ENCODE peak calls at places on chromosomes 12 and 14, in eight cellular contexts. J is pancreas, V is esophagus squamous epithelium, E is cardiac muscle cell, M is dorsolateral prefrontal cortex, R is A549, K is PC-3, F is ascending aorta. O is an unnamed sample.

GRCh38 chr14:35682802-35683201 is 126.3 kb downstream of the RALGAPA1 start:
- DNase-seq in J (no peak), V (no peak), E (no peak), M (no peak), R (no peak), K (no peak), F (no peak), O (no peak)

GRCh38 chr14:21768116-21768874 is 94.7 kb upstream of the OR4E1 start:
- DNase-seq in J (no peak), V (no peak), E (peak), M (no peak), R (peak), K (peak), F (no peak), O (no peak)

GRCh38 chr12:53623986-53624385 is 2.2 kb downstream of the ATF7 start:
- DNase-seq in J (no peak), V (no peak), E (peak), M (no peak), R (no peak), K (peak), F (no peak), O (peak)

GRCh38 chr14:89428163-89428523 is 11.1 kb upstream of the FOXN3 start:
- DNase-seq in J (no peak), V (no peak), E (no peak), M (no peak), R (no peak), K (no peak), F (no peak), O (no peak)

GRCh38 chr12:132357623-132358186 is 28.3 kb upstream of the GALNT9 start:
- DNase-seq in J (no peak), V (no peak), E (no peak), M (no peak), R (no peak), K (no peak), F (no peak), O (no peak)

GRCh38 chr12:110533607-110534006 is 31.5 kb downstream of the RAD9B start:
- DNase-seq in J (no peak), V (no peak), E (no peak), M (no peak), R (no peak), K (peak), F (no peak), O (no peak)

GRCh38 chr12:53564941-53565340 is 57.7 kb upstream of the NPFF start:
- DNase-seq in J (no peak), V (no peak), E (no peak), M (no peak), R (no peak), K (no peak), F (no peak), O (no peak)

GRCh38 chr14:91545946-91546716 is 36.0 kb upstream of the PPP4R3A start:
- DNase-seq in J (no peak), V (no peak), E (no peak), M (no peak), R (no peak), K (peak), F (no peak), O (no peak)

GRCh38 chr12:62481843-62482540 is 15.4 kb downstream of the MON2 start:
- DNase-seq in J (no peak), V (no peak), E (no peak), M (peak), R (no peak), K (no peak), F (no peak), O (no peak)

GRCh38 chr12:47415054-47415453 is 290.8 kb downstream of the RPAP3 start:
- DNase-seq in J (no peak), V (no peak), E (no peak), M (no peak), R (no peak), K (no peak), F (no peak), O (no peak)

GRCh38 chr12:47812797-47813490 is 6.8 kb downstream of the HDAC7 start:
- DNase-seq in J (peak), V (no peak), E (peak), M (peak), R (peak), K (peak), F (peak), O (peak)

GRCh38 chr12:27615331-27615891 is 80.8 kb upstream of the REP15 start:
- DNase-seq in J (no peak), V (no peak), E (peak), M (no peak), R (peak), K (peak), F (no peak), O (no peak)

GRCh38 chr14:101459392-101459900 is 101.8 kb upstream of the DIO3 start:
- DNase-seq in J (no peak), V (no peak), E (no peak), M (no peak), R (no peak), K (no peak), F (no peak), O (no peak)

DNA sequence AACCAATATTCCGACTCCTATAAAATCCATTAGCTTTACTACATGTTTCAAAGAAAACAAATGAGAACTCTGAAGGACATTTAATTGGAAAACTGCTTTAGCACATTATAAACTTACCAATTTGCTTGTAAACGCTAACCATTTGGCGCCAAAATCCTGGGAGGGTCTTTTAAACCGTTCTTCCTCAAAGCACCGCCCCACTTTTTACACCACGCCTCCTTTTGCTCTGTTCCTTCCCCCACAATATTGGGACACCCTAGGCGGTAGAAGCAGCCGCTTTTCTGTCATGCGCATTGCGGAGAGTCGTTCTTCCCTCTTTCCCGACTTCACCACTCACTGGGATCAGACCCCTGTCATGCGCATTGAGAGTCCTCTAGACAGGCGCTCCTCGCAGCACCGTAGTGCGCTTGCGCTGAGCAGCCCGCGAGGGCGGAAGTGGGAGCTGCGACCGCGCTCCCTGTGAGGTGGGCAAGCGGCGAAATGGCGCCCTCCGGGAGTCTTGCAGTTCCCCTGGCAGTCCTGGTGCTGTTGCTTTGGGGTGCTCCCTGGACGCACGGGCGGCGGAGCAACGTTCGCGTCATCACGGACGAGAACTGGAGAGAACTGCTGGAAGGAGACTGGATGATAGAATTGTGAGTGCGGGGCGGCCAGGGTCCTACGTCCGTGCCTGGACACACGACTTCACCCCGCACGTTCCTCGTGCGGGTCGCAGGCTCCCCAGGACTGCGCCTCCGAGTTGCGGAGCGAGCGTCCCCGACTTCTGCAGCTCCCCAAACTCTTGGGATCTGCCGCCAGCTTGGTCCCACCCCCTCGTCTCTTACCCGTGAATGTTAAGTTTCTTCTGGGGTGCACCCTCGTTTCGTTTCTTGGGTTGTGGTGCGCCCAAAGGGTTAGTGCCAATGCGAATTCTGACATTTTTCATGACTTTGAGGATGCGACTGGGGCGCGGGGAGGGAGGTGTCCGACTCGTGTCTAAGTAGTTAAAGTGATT is at the start of gene TMX1:
- DNase-seq in J (peak), V (peak), E (peak), M (peak), R (peak), K (peak), F (peak), O (peak)
- H3K27ac ChIP-seq in J (peak), V (peak), E (peak), M (peak), R (peak), K (peak), F (peak), O (peak)

DNA sequence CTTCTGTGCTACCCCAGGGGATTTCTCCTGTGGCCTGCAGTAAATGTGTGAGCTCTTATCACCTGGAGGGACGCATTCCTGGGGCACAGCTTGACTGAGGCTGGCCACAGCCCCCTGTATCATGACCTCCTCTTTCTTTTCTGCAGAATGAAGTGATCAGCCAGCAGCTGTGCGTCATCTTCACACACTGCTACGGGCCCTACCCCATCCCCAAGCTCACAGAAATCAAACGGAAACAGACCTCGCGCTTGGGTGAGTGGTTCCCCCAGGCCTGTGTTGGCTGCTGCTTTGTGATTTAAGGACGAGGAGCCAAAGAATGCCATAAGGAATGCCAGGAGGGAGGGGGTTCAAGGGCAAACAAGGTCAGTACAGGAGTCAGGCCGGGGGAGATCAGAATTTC is 50.5 kb upstream of the PWP1 start:
- DNase-seq in J (no peak), V (no peak), E (peak), M (no peak), R (no peak), K (no peak), F (no peak), O (no peak)
- H3K27ac ChIP-seq in J (no peak), V (no peak), E (no peak), M (no peak), R (no peak), K (no peak), F (no peak), O (no peak)

GRCh38 chr12:72574138-72574537 is 302.0 kb downstream of the TRHDE start:
- DNase-seq in J (no peak), V (no peak), E (no peak), M (no peak), R (no peak), K (peak), F (no peak), O (no peak)

GRCh38 chr12:72578327-72578726 is 306.2 kb downstream of the TRHDE start:
- DNase-seq in J (no peak), V (no peak), E (no peak), M (no peak), R (no peak), K (no peak), F (no peak), O (no peak)
- H3K27ac ChIP-seq in J (no peak), V (no peak), E (no peak), M (no peak), R (no peak), K (no peak), F (no peak), O (no peak)

GRCh38 chr12:126860210-126860609 is 1406.8 kb upstream of the TMEM132C start:
- DNase-seq in J (no peak), V (no peak), E (no peak), M (no peak), R (no peak), K (no peak), F (no peak), O (no peak)

GRCh38 chr12:126858586-126858985 is 1408.4 kb upstream of the TMEM132C start:
- DNase-seq in J (no peak), V (no peak), E (no peak), M (no peak), R (no peak), K (no peak), F (no peak), O (no peak)

GRCh38 chr12:126856958-126857357 is 1410.0 kb upstream of the TMEM132C start:
- DNase-seq in J (no peak), V (no peak), E (no peak), M (no peak), R (no peak), K (no peak), F (no peak), O (no peak)

GRCh38 chr12:126855768-126856167 is 1411.2 kb upstream of the TMEM132C start:
- DNase-seq in J (no peak), V (no peak), E (no peak), M (no peak), R (no peak), K (no peak), F (no peak), O (no peak)
- H3K27ac ChIP-seq in J (no peak), V (no peak), E (no peak), M (no peak), R (no peak), K (no peak), F (no peak), O (no peak)

GRCh38 chr12:120980800-120981368 is 2.5 kb downstream of the HNF1A start:
- DNase-seq in J (peak), V (no peak), E (no peak), M (no peak), R (peak), K (no peak), F (no peak), O (no peak)

GRCh38 chr12:120979862-120980696 is 1.7 kb downstream of the HNF1A start:
- DNase-seq in J (peak), V (no peak), E (peak), M (no peak), R (peak), K (no peak), F (no peak), O (no peak)

GRCh38 chr12:120978296-120979219 is at the start of gene HNF1A:
- DNase-seq in J (peak), V (no peak), E (no peak), M (no peak), R (peak), K (no peak), F (no peak), O (no peak)

GRCh38 chr12:120977531-120978295 is 630 bp upstream of the HNF1A start:
- DNase-seq in J (peak), V (no peak), E (no peak), M (no peak), R (no peak), K (no peak), F (no peak), O (no peak)

GRCh38 chr12:120979220-120979861 is 998 bp downstream of the HNF1A start:
- DNase-seq in J (peak), V (no peak), E (no peak), M (no peak), R (no peak), K (no peak), F (no peak), O (no peak)
- H3K27ac ChIP-seq in J (peak), V (no peak), E (no peak), M (no peak), R (peak), K (no peak), F (no peak), O (no peak)

GRCh38 chr12:97456792-97457191 is 5.8 kb upstream of the RMST start:
- DNase-seq in J (no peak), V (no peak), E (no peak), M (no peak), R (no peak), K (no peak), F (no peak), O (no peak)
- H3K27ac ChIP-seq in J (no peak), V (no peak), E (no peak), M (no peak), R (no peak), K (no peak), F (no peak), O (no peak)

DNA sequence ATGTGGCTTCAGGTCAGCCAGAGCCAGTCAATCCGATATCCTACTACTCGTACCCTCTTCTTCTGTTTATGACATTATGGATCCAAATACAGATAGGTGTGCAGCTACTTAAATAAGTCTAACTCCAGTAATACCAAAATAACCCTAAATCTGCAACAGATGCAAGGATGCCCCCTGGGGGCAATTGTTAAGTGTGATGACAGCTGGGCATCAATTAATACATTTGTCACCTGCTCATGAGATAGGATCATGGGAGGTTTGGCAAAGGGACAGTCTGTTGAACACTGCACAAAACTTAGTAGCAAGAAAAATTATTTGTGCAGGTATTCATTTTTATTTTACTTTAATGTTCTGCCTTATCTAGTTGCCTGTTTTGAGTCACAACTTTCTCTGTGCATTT is 83.2 kb downstream of the SLC38A6 start:
- DNase-seq in J (no peak), V (no peak), E (no peak), M (no peak), R (no peak), K (no peak), F (no peak), O (no peak)
- H3K27ac ChIP-seq in J (no peak), V (no peak), E (no peak), M (no peak), R (no peak), K (no peak), F (no peak), O (no peak)